ENCODE peak calls at places on chromosome 9, in eight cellular contexts. A is uterus, F is suprapubic skin, N is thyroid gland, I is breast epithelium, Q is tibial nerve, W is transverse colon, L is testis. H is an unnamed sample.

GRCh38 chr9:109039539-109039938 is 26.2 kb upstream of the CTNNAL1 start:
- DNase-seq in A (no peak), F (no peak), N (no peak), I (no peak), Q (no peak), W (no peak), L (no peak), H (no peak)

GRCh38 chr9:35664531-35665470 is at the start of gene ARHGEF39:
- DNase-seq in A (peak), F (no peak), N (peak), I (peak), Q (peak), W (peak), L (peak), H (peak)

GRCh38 chr9:96619491-96620154 is at the start of gene CDC14B:
- DNase-seq in A (peak), F (peak), N (peak), I (peak), Q (peak), W (peak), L (peak), H (peak)

GRCh38 chr9:73869261-73869660 is 627.9 kb upstream of the RORB start:
- DNase-seq in A (no peak), F (no peak), N (no peak), I (no peak), Q (no peak), W (peak), L (no peak), H (peak)

GRCh38 chr9:33106827-33107621 is 30.6 kb upstream of the SMU1 start:
- DNase-seq in A (peak), F (no peak), N (peak), I (peak), Q (no peak), W (no peak), L (peak), H (no peak)

GRCh38 chr9:20524776-20525175 is 97.5 kb downstream of the MLLT3 start:
- DNase-seq in A (no peak), F (no peak), N (no peak), I (no peak), Q (no peak), W (peak), L (no peak), H (no peak)

GRCh38 chr9:19231126-19232035 is 888 bp downstream of the DENND4C start:
- DNase-seq in A (no peak), F (peak), N (peak), I (no peak), Q (no peak), W (peak), L (peak), H (peak)

GRCh38 chr9:4548796-4549725 is 58.8 kb downstream of the SLC1A1 start:
- DNase-seq in A (no peak), F (no peak), N (no peak), I (no peak), Q (no peak), W (peak), L (peak), H (no peak)

GRCh38 chr9:109981091-109981490 is 201.1 kb downstream of the PALM2AKAP2 start:
- DNase-seq in A (no peak), F (no peak), N (no peak), I (no peak), Q (no peak), W (no peak), L (no peak), H (no peak)

GRCh38 chr9:36913393-36914211 is 120.5 kb downstream of the PAX5 start:
- DNase-seq in A (no peak), F (no peak), N (no peak), I (no peak), Q (no peak), W (no peak), L (no peak), H (no peak)

GRCh38 chr9:114799441-114799840 is 6.4 kb downstream of the TNFSF15 start:
- DNase-seq in A (no peak), F (no peak), N (peak), I (no peak), Q (no peak), W (no peak), L (no peak), H (no peak)

GRCh38 chr9:111961575-111961974 is 65.0 kb downstream of the UGCG start:
- DNase-seq in A (no peak), F (no peak), N (peak), I (no peak), Q (no peak), W (no peak), L (no peak), H (peak)

GRCh38 chr9:98897745-98898144 is 46.0 kb upstream of the COL15A1 start:
- DNase-seq in A (no peak), F (no peak), N (no peak), I (no peak), Q (no peak), W (no peak), L (no peak), H (no peak)

GRCh38 chr9:14769235-14769580 is 46.7 kb upstream of the CER1 start:
- DNase-seq in A (no peak), F (no peak), N (no peak), I (no peak), Q (no peak), W (no peak), L (no peak), H (no peak)

GRCh38 chr9:117487555-117488175 is 72.8 kb upstream of the ASTN2 start:
- DNase-seq in A (peak), F (peak), N (peak), I (peak), Q (peak), W (peak), L (peak), H (peak)

GRCh38 chr9:72540348-72540873 is 19.0 kb downstream of the TMC1 start:
- DNase-seq in A (no peak), F (no peak), N (no peak), I (no peak), Q (no peak), W (no peak), L (no peak), H (no peak)

GRCh38 chr9:77891150-77891549 is 140.5 kb downstream of the GNAQ start:
- DNase-seq in A (no peak), F (no peak), N (no peak), I (no peak), Q (no peak), W (no peak), L (no peak), H (no peak)

GRCh38 chr9:137305060-137305787 is 3.2 kb upstream of the NRARP start:
- DNase-seq in A (peak), F (peak), N (peak), I (peak), Q (no peak), W (peak), L (no peak), H (no peak)

GRCh38 chr9:117307701-117308100 is 107.2 kb downstream of the ASTN2 start:
- DNase-seq in A (no peak), F (no peak), N (no peak), I (no peak), Q (no peak), W (no peak), L (no peak), H (no peak)

GRCh38 chr9:81964216-81965171 is 21.2 kb downstream of the SPATA31D3 start:
- DNase-seq in A (no peak), F (no peak), N (no peak), I (no peak), Q (no peak), W (no peak), L (no peak), H (no peak)

GRCh38 chr9:130893250-130894101 is 3.1 kb downstream of the QRFP start:
- DNase-seq in A (no peak), F (no peak), N (no peak), I (no peak), Q (peak), W (peak), L (peak), H (no peak)

GRCh38 chr9:37784291-37784639 is 599 bp downstream of the EXOSC3 start:
- DNase-seq in A (no peak), F (no peak), N (no peak), I (no peak), Q (no peak), W (no peak), L (no peak), H (no peak)

GRCh38 chr9:98374385-98375051 is 119.1 kb upstream of the TBC1D2 start:
- DNase-seq in A (no peak), F (no peak), N (no peak), I (no peak), Q (no peak), W (peak), L (peak), H (peak)

GRCh38 chr9:100126423-100126822 is 27.4 kb downstream of the INVS start:
- DNase-seq in A (no peak), F (no peak), N (no peak), I (no peak), Q (no peak), W (no peak), L (no peak), H (no peak)

GRCh38 chr9:83754383-83754977 is 46.7 kb upstream of the UBQLN1 start:
- DNase-seq in A (no peak), F (no peak), N (no peak), I (no peak), Q (no peak), W (no peak), L (no peak), H (no peak)

GRCh38 chr9:13726746-13727145 is 447.3 kb upstream of the MPDZ start:
- DNase-seq in A (no peak), F (no peak), N (no peak), I (no peak), Q (no peak), W (no peak), L (no peak), H (no peak)

GRCh38 chr9:70746760-70747159 is 332.3 kb upstream of the KLF9 start:
- DNase-seq in A (no peak), F (no peak), N (no peak), I (no peak), Q (no peak), W (no peak), L (no peak), H (no peak)

GRCh38 chr9:124110307-124110915 is 98.8 kb downstream of the LHX2 start:
- DNase-seq in A (peak), F (no peak), N (peak), I (peak), Q (peak), W (peak), L (peak), H (peak)

GRCh38 chr9:89999534-90000370 is 394.9 kb downstream of the GADD45G start:
- DNase-seq in A (peak), F (no peak), N (peak), I (no peak), Q (no peak), W (peak), L (peak), H (peak)

GRCh38 chr9:20608582-20608981 is 13.7 kb downstream of the MLLT3 start:
- DNase-seq in A (no peak), F (no peak), N (no peak), I (no peak), Q (no peak), W (no peak), L (no peak), H (no peak)

GRCh38 chr9:89021154-89021803 is 30.0 kb downstream of the S1PR3 start:
- DNase-seq in A (peak), F (no peak), N (peak), I (peak), Q (peak), W (no peak), L (peak), H (peak)

GRCh38 chr9:117034862-117035261 is 347.8 kb downstream of the TRIM32 start:
- DNase-seq in A (no peak), F (no peak), N (no peak), I (no peak), Q (no peak), W (no peak), L (peak), H (no peak)

GRCh38 chr9:99127372-99128132 is 22.6 kb downstream of the TGFBR1 start:
- DNase-seq in A (no peak), F (no peak), N (no peak), I (no peak), Q (no peak), W (no peak), L (no peak), H (no peak)

GRCh38 chr9:13064060-13064459 is 215.4 kb downstream of the MPDZ start:
- DNase-seq in A (no peak), F (no peak), N (no peak), I (no peak), Q (no peak), W (no peak), L (no peak), H (no peak)

GRCh38 chr9:129888809-129889460 is 53.7 kb downstream of the USP20 start:
- DNase-seq in A (no peak), F (no peak), N (no peak), I (no peak), Q (no peak), W (no peak), L (no peak), H (no peak)
- TF ChIP-seq POLR2A in A (no peak), F (no peak), N (no peak), I (no peak), Q (no peak), W (no peak), L (no peak), H (no peak)

DNA sequence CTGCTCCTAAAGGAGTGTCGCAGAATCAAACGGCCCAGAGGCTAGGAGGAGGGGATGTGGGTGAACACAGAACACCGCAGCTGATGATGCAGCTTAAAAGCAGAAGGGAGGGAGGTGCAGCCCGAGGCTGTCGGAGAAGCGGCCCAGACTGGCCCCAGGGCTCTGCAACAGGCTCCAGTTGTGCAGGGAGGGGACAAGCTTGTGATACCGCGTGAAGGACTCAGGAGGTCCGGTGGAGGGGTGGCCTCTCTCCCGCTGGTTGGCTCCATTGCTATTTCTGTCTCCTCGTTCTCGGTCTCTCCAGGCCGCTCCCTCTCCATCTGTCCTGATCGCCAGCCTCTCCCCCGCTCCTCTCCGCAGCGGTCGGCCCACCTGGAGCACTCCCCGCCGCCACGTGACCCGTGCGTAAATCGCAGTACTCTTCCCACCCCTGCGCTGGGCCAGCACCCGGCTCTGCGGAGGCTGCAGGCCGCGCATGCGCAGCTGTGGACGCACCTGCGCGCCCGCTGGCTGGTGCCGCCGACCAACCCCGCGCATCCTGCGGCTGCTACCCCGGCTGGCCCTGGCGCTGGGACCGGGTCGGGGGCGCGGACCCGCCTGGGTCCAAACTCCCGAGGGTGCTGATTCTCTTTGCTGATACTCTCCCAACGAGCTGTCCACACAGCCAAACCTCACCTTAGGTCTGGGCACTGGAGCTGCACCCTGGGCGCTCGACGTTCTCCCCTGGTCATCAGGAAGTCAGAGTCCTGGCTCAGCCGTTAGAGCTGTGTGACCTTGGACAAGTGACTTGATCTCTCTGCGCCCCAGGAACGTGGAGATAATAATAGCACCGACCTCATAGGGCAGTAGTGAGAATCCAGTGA is 3.7 kb upstream of the STXBP1 start:
- DNase-seq in A (peak), F (no peak), N (peak), I (peak), Q (no peak), W (peak), L (peak), H (peak)
- TF ChIP-seq POLR2A in A (peak), F (no peak), N (no peak), I (no peak), Q (no peak), W (no peak), L (no peak), H (no peak)

GRCh38 chr9:113594484-113595299 is 131.2 kb downstream of the RGS3 start:
- DNase-seq in A (no peak), F (no peak), N (no peak), I (no peak), Q (no peak), W (no peak), L (peak), H (no peak)
- TF ChIP-seq POLR2A in A (no peak), F (no peak), N (no peak), I (no peak), Q (no peak), W (no peak), L (no peak), H (no peak)

DNA sequence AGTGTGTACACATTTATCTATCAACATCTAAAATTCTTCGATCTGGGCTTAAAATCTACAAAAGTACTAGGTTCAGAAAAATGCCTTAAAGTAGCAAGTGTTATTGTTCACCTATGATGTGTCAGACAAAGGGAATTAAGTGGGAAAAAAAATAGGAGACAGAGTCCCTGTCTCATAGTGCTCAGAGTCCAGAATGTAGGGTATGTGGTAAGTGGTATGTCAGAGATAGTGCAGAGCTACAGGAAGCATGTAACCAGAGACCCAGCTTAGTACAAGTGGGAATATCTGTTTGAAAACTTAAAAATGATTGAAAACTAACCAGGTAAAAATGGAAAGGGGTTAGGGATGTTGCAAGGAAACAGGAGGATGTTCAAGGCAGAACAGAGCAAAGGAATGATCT is 482.8 kb downstream of the ELAVL2 start:
- DNase-seq in A (no peak), F (no peak), N (no peak), I (no peak), Q (no peak), W (no peak), L (no peak), H (no peak)
- TF ChIP-seq POLR2A in A (no peak), F (no peak), N (no peak), I (no peak), Q (no peak), W (no peak), L (no peak), H (no peak)

GRCh38 chr9:119156354-119156753 is 212.9 kb downstream of the BRINP1 start:
- DNase-seq in A (no peak), F (no peak), N (no peak), I (no peak), Q (no peak), W (no peak), L (no peak), H (no peak)
- TF ChIP-seq POLR2A in A (no peak), F (no peak), N (no peak), I (no peak), Q (no peak), W (no peak), L (no peak), H (no peak)

DNA sequence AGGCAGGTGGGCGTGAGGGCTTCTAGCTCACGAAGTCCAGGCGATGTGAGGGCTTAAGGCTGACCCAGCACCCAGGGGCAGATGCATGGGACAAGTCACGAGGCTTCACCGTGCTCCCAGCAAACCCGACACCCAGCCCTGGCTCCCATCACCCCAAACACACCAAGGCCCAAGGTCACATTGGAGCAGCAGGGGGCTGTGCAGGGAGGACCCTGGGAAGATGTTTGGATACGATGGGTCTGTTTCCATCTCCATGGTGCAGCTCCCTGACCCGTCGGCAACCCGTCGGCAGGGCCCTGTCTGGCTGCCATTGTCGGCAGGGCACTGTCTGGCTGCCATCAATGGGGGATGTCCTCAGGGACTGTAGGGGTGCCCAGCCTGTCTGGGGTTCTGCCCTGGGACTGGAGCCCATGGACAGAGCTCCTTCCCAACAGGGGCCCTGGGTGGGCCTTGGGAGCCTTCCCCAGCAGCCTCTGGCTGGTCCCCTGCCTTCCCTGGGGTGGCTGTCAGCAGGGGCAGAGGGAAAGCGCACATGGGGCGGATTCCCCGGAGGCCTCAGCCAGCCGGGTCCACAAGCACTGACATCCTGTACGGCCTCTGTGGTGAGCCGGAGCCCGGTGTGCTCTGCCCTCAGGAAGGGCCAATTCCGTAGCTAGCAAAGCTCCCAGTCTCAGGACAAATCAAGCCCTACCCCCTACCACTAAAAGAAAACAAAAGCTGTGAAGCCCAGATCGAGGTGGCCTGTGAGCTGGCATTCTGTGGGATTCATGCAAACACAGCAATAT is 47.1 kb downstream of the NACC2 start:
- DNase-seq in A (no peak), F (no peak), N (no peak), I (no peak), Q (no peak), W (no peak), L (no peak), H (no peak)
- TF ChIP-seq POLR2A in A (no peak), F (no peak), N (no peak), I (no peak), Q (no peak), W (no peak), L (no peak), H (no peak)

DNA sequence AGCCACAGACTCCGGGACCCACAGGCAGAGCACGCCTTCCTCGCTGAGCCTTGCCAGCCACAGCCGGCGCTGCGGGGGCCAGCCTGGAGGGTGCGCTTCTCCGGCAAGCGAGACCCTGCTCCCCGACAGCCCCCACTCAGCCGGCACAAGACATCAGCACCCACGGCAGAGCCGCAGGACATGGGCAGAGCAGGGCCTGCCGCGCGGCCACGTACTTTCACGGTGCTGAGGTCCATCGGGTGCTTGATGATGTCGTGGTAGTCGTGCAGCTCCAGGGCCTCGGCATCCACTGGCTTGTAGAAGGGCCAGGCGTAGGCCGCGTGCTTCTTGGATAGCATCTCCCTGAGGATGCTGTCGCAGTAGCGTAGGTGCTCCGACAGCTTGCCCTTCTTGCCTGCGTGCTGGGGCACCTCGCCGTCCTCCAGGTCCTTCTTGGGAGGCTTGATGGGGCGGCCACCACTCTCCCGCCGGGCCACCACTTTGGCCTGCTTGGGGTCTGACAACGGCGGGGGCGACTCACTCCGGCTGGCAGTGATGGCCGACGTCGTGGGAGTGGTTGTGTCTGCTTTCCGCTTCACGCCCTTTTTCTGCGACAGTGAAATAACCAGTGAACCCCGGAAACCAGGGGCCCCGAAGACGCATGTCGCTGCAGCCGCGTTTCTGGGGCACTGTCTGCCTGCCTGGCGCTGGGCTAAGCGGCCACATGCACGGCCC is 19.8 kb downstream of the BRD3 start:
- DNase-seq in A (no peak), F (no peak), N (no peak), I (no peak), Q (no peak), W (no peak), L (no peak), H (no peak)
- TF ChIP-seq POLR2A in A (no peak), F (no peak), N (no peak), I (no peak), Q (no peak), W (no peak), L (no peak), H (no peak)

GRCh38 chr9:127899200-127899943 is at the start of gene ST6GALNAC6:
- DNase-seq in A (peak), F (no peak), N (peak), I (no peak), Q (no peak), W (peak), L (peak), H (peak)
- TF ChIP-seq POLR2A in A (peak), F (peak), N (no peak), I (no peak), Q (peak), W (no peak), L (no peak), H (peak)